ENCODE peak calls at places on chromosomes 7 and 10, in nine cellular contexts. N is activated gamma-delta T cell treated with Interleukin-2 at 50 U/mL for 16 hours; O is neural crest cell; Y is activated effector memory CD4-positive, alpha-beta T cell treated with anti-CD3 and anti-CD28 coated beads, Interleukin-2, amount 50 U/mL, for 16 hours; F is mucosa of gallbladder; U is RWPE1; X is activated naive CD4-positive, alpha-beta T cell treated with anti-CD3 and anti-CD28 coated beads, Interleukin-2, amount 10 ng/mL, durations not matched to agents 7 days and 5 days; W is NCI-H69; J is kidney glomerular epithelial cell. I is an unnamed sample.

GRCh38 chr7:42947531-42947930 is 15.4 kb downstream of the MRPL32 start:
- DNase-seq in Y (no peak), U (no peak), X (no peak), N (no peak), O (no peak), W (no peak), J (no peak), F (no peak), I (no peak)

GRCh38 chr7:28862876-28863275 is 95.3 kb downstream of the TRIL start:
- DNase-seq in U (no peak), X (no peak), Y (no peak), J (no peak), W (no peak), N (no peak), O (no peak), F (peak), I (no peak)

GRCh38 chr7:40474790-40475680 is 340.2 kb downstream of the SUGCT start:
- DNase-seq in X (no peak), O (no peak), F (no peak), J (no peak), Y (no peak), N (no peak), U (no peak), W (no peak), I (no peak)

GRCh38 chr7:85750454-85750949 is 563.6 kb upstream of the SEMA3D start:
- DNase-seq in J (no peak), W (peak), F (peak), X (peak), Y (peak), U (peak), O (peak), N (no peak), I (peak)

GRCh38 chr10:132167041-132167674 is 19.6 kb upstream of the DPYSL4 start:
- DNase-seq in O (no peak), X (no peak), Y (no peak), U (no peak), F (no peak), W (no peak), N (no peak), J (no peak), I (no peak)

GRCh38 chr7:92461027-92462003 is 14.0 kb downstream of the GATAD1 start:
- DNase-seq in N (no peak), O (peak), J (peak), W (peak), Y (peak), F (peak), X (peak), U (peak), I (peak)

GRCh38 chr7:94338921-94339371 is 55.7 kb upstream of the COL1A2 start:
- DNase-seq in U (peak), J (no peak), Y (no peak), X (no peak), W (peak), N (no peak), F (no peak), O (no peak), I (peak)

GRCh38 chr7:152723364-152723763 is 36.2 kb upstream of the ACTR3B start:
- DNase-seq in J (no peak), O (no peak), F (no peak), U (no peak), W (no peak), N (no peak), Y (no peak), X (no peak), I (no peak)

GRCh38 chr10:91883549-91884542 is 25.4 kb downstream of the FGFBP3 start:
- DNase-seq in F (peak), Y (no peak), J (peak), X (no peak), U (no peak), N (no peak), O (no peak), W (peak), I (peak)

GRCh38 chr10:58282615-58283014 is 13.7 kb downstream of the CISD1 start:
- DNase-seq in W (no peak), U (no peak), F (no peak), J (no peak), N (no peak), O (no peak), X (peak), Y (no peak), I (no peak)

GRCh38 chr10:121792198-121792597 is 135.6 kb downstream of the ATE1 start:
- DNase-seq in W (no peak), U (no peak), Y (no peak), F (no peak), X (no peak), J (no peak), O (no peak), N (no peak), I (no peak)